ENCODE peak calls at places on chromosomes 5 and 9, in ten cellular contexts. One of them, this sample, is unnamed.

GRCh38 chr5:149611327-149611726 is 30.0 kb downstream of the ARHGEF37 start:
- DNase-seq in NB4: no peak
- DNase-seq in psoas muscle: peak; percentile 40
- DNase-seq in breast epithelium: no peak
- DNase-seq in foreskin fibroblast: peak; percentile 65
- DNase-seq in Peyer's patch: peak; percentile 78
- DNase-seq in K562: no peak
- DNase-seq in WERI-Rb-1: no peak
- DNase-seq in CD8-positive, alpha-beta T cell: no peak
- DNase-seq in tibial nerve: no peak
- DNase-seq in this sample: peak; percentile 68

GRCh38 chr5:61159841-61160240 is 2.4 kb downstream of the SMIM15 start:
- DNase-seq in Peyer's patch: no peak
- DNase-seq in CD8-positive, alpha-beta T cell: no peak
- DNase-seq in foreskin fibroblast: peak; percentile 23
- DNase-seq in NB4: no peak
- DNase-seq in WERI-Rb-1: no peak
- DNase-seq in breast epithelium: no peak
- DNase-seq in tibial nerve: no peak
- DNase-seq in K562: peak; percentile 57
- DNase-seq in psoas muscle: no peak
- DNase-seq in this sample: no peak

GRCh38 chr9:35760651-35761050 is 6.6 kb upstream of the MSMP start:
- DNase-seq in breast epithelium: no peak
- DNase-seq in psoas muscle: no peak
- DNase-seq in WERI-Rb-1: no peak
- DNase-seq in tibial nerve: no peak
- DNase-seq in Peyer's patch: no peak
- DNase-seq in CD8-positive, alpha-beta T cell: no peak
- DNase-seq in K562: no peak
- DNase-seq in NB4: no peak
- DNase-seq in foreskin fibroblast: peak; percentile 41
- DNase-seq in this sample: peak; percentile 50

GRCh38 chr5:80755634-80756033 is 100.9 kb upstream of the DHFR start:
- DNase-seq in foreskin fibroblast: no peak
- DNase-seq in CD8-positive, alpha-beta T cell: no peak
- DNase-seq in WERI-Rb-1: no peak
- DNase-seq in tibial nerve: no peak
- DNase-seq in K562: peak; percentile 43
- DNase-seq in NB4: peak; percentile 13
- DNase-seq in breast epithelium: no peak
- DNase-seq in psoas muscle: no peak
- DNase-seq in Peyer's patch: no peak
- DNase-seq in this sample: no peak

GRCh38 chr5:139667730-139668063 is 19.5 kb downstream of the CXXC5 start:
- DNase-seq in CD8-positive, alpha-beta T cell: no peak
- DNase-seq in Peyer's patch: no peak
- DNase-seq in K562: no peak
- DNase-seq in breast epithelium: no peak
- DNase-seq in WERI-Rb-1: no peak
- DNase-seq in tibial nerve: no peak
- DNase-seq in foreskin fibroblast: peak; percentile 76
- DNase-seq in NB4: no peak
- DNase-seq in psoas muscle: no peak
- DNase-seq in this sample: no peak

GRCh38 chr5:140362875-140363630 is 3.1 kb downstream of the SLC4A9 start:
- DNase-seq in CD8-positive, alpha-beta T cell: peak; percentile 72
- DNase-seq in Peyer's patch: peak; percentile 90
- DNase-seq in foreskin fibroblast: peak; percentile 79
- DNase-seq in NB4: peak; percentile 78
- DNase-seq in breast epithelium: peak; percentile 82
- DNase-seq in tibial nerve: peak; percentile 42
- DNase-seq in WERI-Rb-1: peak; percentile 88
- DNase-seq in psoas muscle: peak; percentile 77
- DNase-seq in K562: peak; percentile 89
- DNase-seq in this sample: no peak

GRCh38 chr9:27202056-27202455 is 93.0 kb downstream of the TEK start:
- DNase-seq in CD8-positive, alpha-beta T cell: no peak
- DNase-seq in NB4: no peak
- DNase-seq in breast epithelium: no peak
- DNase-seq in WERI-Rb-1: no peak
- DNase-seq in Peyer's patch: no peak
- DNase-seq in foreskin fibroblast: no peak
- DNase-seq in K562: no peak
- DNase-seq in tibial nerve: no peak
- DNase-seq in psoas muscle: no peak
- DNase-seq in this sample: no peak

GRCh38 chr5:31851290-31851689 is 212.4 kb downstream of the PDZD2 start:
- DNase-seq in foreskin fibroblast: no peak
- DNase-seq in Peyer's patch: no peak
- DNase-seq in tibial nerve: no peak
- DNase-seq in NB4: no peak
- DNase-seq in psoas muscle: no peak
- DNase-seq in K562: no peak
- DNase-seq in WERI-Rb-1: no peak
- DNase-seq in breast epithelium: no peak
- DNase-seq in CD8-positive, alpha-beta T cell: no peak
- DNase-seq in this sample: no peak

GRCh38 chr9:15485836-15486678 is 24.7 kb downstream of the PSIP1 start:
- DNase-seq in foreskin fibroblast: peak; percentile 52
- DNase-seq in Peyer's patch: no peak
- DNase-seq in CD8-positive, alpha-beta T cell: no peak
- DNase-seq in tibial nerve: no peak
- DNase-seq in WERI-Rb-1: no peak
- DNase-seq in psoas muscle: no peak
- DNase-seq in NB4: peak; percentile 44
- DNase-seq in breast epithelium: no peak
- DNase-seq in K562: peak; percentile 6
- DNase-seq in this sample: no peak

GRCh38 chr5:152305525-152305924 is 99.6 kb downstream of the NMUR2 start:
- DNase-seq in NB4: no peak
- DNase-seq in K562: no peak
- DNase-seq in CD8-positive, alpha-beta T cell: no peak
- DNase-seq in foreskin fibroblast: no peak
- DNase-seq in Peyer's patch: no peak
- DNase-seq in psoas muscle: no peak
- DNase-seq in WERI-Rb-1: peak; percentile 80
- DNase-seq in breast epithelium: no peak
- DNase-seq in tibial nerve: no peak
- DNase-seq in this sample: no peak

GRCh38 chr5:114726126-114726525 is 364.3 kb downstream of the KCNN2 start:
- DNase-seq in NB4: no peak
- DNase-seq in foreskin fibroblast: no peak
- DNase-seq in Peyer's patch: no peak
- DNase-seq in psoas muscle: no peak
- DNase-seq in WERI-Rb-1: no peak
- DNase-seq in tibial nerve: no peak
- DNase-seq in breast epithelium: no peak
- DNase-seq in K562: no peak
- DNase-seq in CD8-positive, alpha-beta T cell: no peak
- DNase-seq in this sample: no peak

GRCh38 chr9:88531920-88532319 is 3.1 kb upstream of the NXNL2 start:
- DNase-seq in tibial nerve: no peak
- DNase-seq in CD8-positive, alpha-beta T cell: no peak
- DNase-seq in K562: no peak
- DNase-seq in breast epithelium: no peak
- DNase-seq in Peyer's patch: no peak
- DNase-seq in WERI-Rb-1: no peak
- DNase-seq in foreskin fibroblast: no peak
- DNase-seq in NB4: peak; percentile 38
- DNase-seq in psoas muscle: no peak
- DNase-seq in this sample: no peak

GRCh38 chr9:88533951-88534455 is 975 bp upstream of the NXNL2 start:
- DNase-seq in Peyer's patch: no peak
- DNase-seq in tibial nerve: no peak
- DNase-seq in WERI-Rb-1: no peak
- DNase-seq in CD8-positive, alpha-beta T cell: no peak
- DNase-seq in psoas muscle: peak; percentile 23
- DNase-seq in K562: peak; percentile 30
- DNase-seq in foreskin fibroblast: peak; percentile 82
- DNase-seq in breast epithelium: no peak
- DNase-seq in NB4: peak; percentile 75
- DNase-seq in this sample: no peak

GRCh38 chr9:88530051-88530450 is 4.9 kb upstream of the NXNL2 start:
- DNase-seq in psoas muscle: no peak
- DNase-seq in breast epithelium: no peak
- DNase-seq in tibial nerve: no peak
- DNase-seq in Peyer's patch: no peak
- DNase-seq in K562: no peak
- DNase-seq in WERI-Rb-1: no peak
- DNase-seq in foreskin fibroblast: peak; percentile 68
- DNase-seq in NB4: peak; percentile 26
- DNase-seq in CD8-positive, alpha-beta T cell: no peak
- DNase-seq in this sample: peak; percentile 44

GRCh38 chr9:88534456-88535225 is at the start of gene NXNL2:
- DNase-seq in WERI-Rb-1: peak; percentile 40
- DNase-seq in tibial nerve: peak; percentile 74
- DNase-seq in breast epithelium: peak; percentile 96
- DNase-seq in foreskin fibroblast: peak; percentile 94
- DNase-seq in Peyer's patch: peak; percentile 75
- DNase-seq in K562: peak; percentile 75
- DNase-seq in psoas muscle: peak; percentile 53
- DNase-seq in CD8-positive, alpha-beta T cell: peak; percentile 7
- DNase-seq in NB4: peak; percentile 63
- DNase-seq in this sample: peak; percentile 44

GRCh38 chr9:88532320-88532719 is 2.7 kb upstream of the NXNL2 start:
- DNase-seq in Peyer's patch: no peak
- DNase-seq in WERI-Rb-1: no peak
- DNase-seq in K562: no peak
- DNase-seq in breast epithelium: no peak
- DNase-seq in NB4: peak; percentile 96
- DNase-seq in foreskin fibroblast: peak; percentile 36
- DNase-seq in tibial nerve: no peak
- DNase-seq in CD8-positive, alpha-beta T cell: no peak
- DNase-seq in psoas muscle: peak; percentile 18
- DNase-seq in this sample: peak; percentile 32
- TF ChIP-seq CTCF in Peyer's patch: no peak
- TF ChIP-seq CTCF in WERI-Rb-1: no peak
- TF ChIP-seq CTCF in K562: no peak
- TF ChIP-seq CTCF in breast epithelium: no peak
- TF ChIP-seq CTCF in NB4: no peak
- TF ChIP-seq CTCF in foreskin fibroblast: no peak
- TF ChIP-seq CTCF in tibial nerve: no peak
- TF ChIP-seq CTCF in CD8-positive, alpha-beta T cell: no peak
- TF ChIP-seq CTCF in psoas muscle: no peak
- TF ChIP-seq CTCF in this sample: peak; percentile 8

GRCh38 chr9:128972956-128973355 is 25.5 kb downstream of the NUP188 start:
- DNase-seq in WERI-Rb-1: no peak
- DNase-seq in psoas muscle: no peak
- DNase-seq in foreskin fibroblast: peak; percentile 81
- DNase-seq in NB4: no peak
- DNase-seq in CD8-positive, alpha-beta T cell: no peak
- DNase-seq in tibial nerve: no peak
- DNase-seq in breast epithelium: no peak
- DNase-seq in Peyer's patch: no peak
- DNase-seq in K562: no peak
- DNase-seq in this sample: peak; percentile 47
- H3K4me3 ChIP-seq in WERI-Rb-1: no peak overlapping the region
- H3K4me3 ChIP-seq in psoas muscle: no peak overlapping the region
- H3K4me3 ChIP-seq in foreskin fibroblast: no peak overlapping the region
- H3K4me3 ChIP-seq in NB4: no peak overlapping the region
- H3K4me3 ChIP-seq in CD8-positive, alpha-beta T cell: no peak overlapping the region
- H3K4me3 ChIP-seq in tibial nerve: no peak overlapping the region
- H3K4me3 ChIP-seq in breast epithelium: no peak overlapping the region
- H3K4me3 ChIP-seq in Peyer's patch: no peak overlapping the region
- H3K4me3 ChIP-seq in K562: no peak overlapping the region
- H3K4me3 ChIP-seq in this sample: no peak overlapping the region

GRCh38 chr9:136537411-136537810 is 8.4 kb downstream of the NOTCH1 start:
- DNase-seq in Peyer's patch: no peak
- DNase-seq in tibial nerve: no peak
- DNase-seq in NB4: no peak
- DNase-seq in psoas muscle: no peak
- DNase-seq in breast epithelium: no peak
- DNase-seq in K562: no peak
- DNase-seq in foreskin fibroblast: no peak
- DNase-seq in CD8-positive, alpha-beta T cell: no peak
- DNase-seq in WERI-Rb-1: no peak
- DNase-seq in this sample: no peak

GRCh38 chr9:136535070-136535469 is 10.8 kb downstream of the NOTCH1 start:
- DNase-seq in Peyer's patch: no peak
- DNase-seq in WERI-Rb-1: no peak
- DNase-seq in breast epithelium: no peak
- DNase-seq in NB4: peak; percentile 51
- DNase-seq in foreskin fibroblast: no peak
- DNase-seq in tibial nerve: no peak
- DNase-seq in CD8-positive, alpha-beta T cell: no peak
- DNase-seq in psoas muscle: no peak
- DNase-seq in K562: no peak
- DNase-seq in this sample: no peak

GRCh38 chr9:136537896-136538598 is 7.8 kb downstream of the NOTCH1 start:
- DNase-seq in K562: no peak
- DNase-seq in WERI-Rb-1: no peak
- DNase-seq in tibial nerve: no peak
- DNase-seq in foreskin fibroblast: peak; percentile 41
- DNase-seq in breast epithelium: no peak
- DNase-seq in psoas muscle: no peak
- DNase-seq in CD8-positive, alpha-beta T cell: no peak
- DNase-seq in NB4: no peak
- DNase-seq in Peyer's patch: no peak
- DNase-seq in this sample: no peak

GRCh38 chr9:136536051-136536720 is 9.7 kb downstream of the NOTCH1 start:
- DNase-seq in CD8-positive, alpha-beta T cell: no peak
- DNase-seq in breast epithelium: no peak
- DNase-seq in NB4: no peak
- DNase-seq in WERI-Rb-1: no peak
- DNase-seq in psoas muscle: no peak
- DNase-seq in tibial nerve: no peak
- DNase-seq in foreskin fibroblast: no peak
- DNase-seq in Peyer's patch: no peak
- DNase-seq in K562: no peak
- DNase-seq in this sample: no peak

GRCh38 chr9:136536721-136537241 is 9.1 kb downstream of the NOTCH1 start:
- DNase-seq in CD8-positive, alpha-beta T cell: no peak
- DNase-seq in NB4: no peak
- DNase-seq in psoas muscle: no peak
- DNase-seq in K562: no peak
- DNase-seq in breast epithelium: no peak
- DNase-seq in foreskin fibroblast: no peak
- DNase-seq in tibial nerve: no peak
- DNase-seq in Peyer's patch: no peak
- DNase-seq in WERI-Rb-1: no peak
- DNase-seq in this sample: no peak
- TF ChIP-seq CTCF in CD8-positive, alpha-beta T cell: no peak
- TF ChIP-seq CTCF in NB4: peak; percentile 11
- TF ChIP-seq CTCF in psoas muscle: no peak
- TF ChIP-seq CTCF in K562: no peak
- TF ChIP-seq CTCF in breast epithelium: no peak
- TF ChIP-seq CTCF in foreskin fibroblast: no peak
- TF ChIP-seq CTCF in tibial nerve: no peak
- TF ChIP-seq CTCF in Peyer's patch: no peak
- TF ChIP-seq CTCF in WERI-Rb-1: peak; percentile 33
- TF ChIP-seq CTCF in this sample: no peak

DNA sequence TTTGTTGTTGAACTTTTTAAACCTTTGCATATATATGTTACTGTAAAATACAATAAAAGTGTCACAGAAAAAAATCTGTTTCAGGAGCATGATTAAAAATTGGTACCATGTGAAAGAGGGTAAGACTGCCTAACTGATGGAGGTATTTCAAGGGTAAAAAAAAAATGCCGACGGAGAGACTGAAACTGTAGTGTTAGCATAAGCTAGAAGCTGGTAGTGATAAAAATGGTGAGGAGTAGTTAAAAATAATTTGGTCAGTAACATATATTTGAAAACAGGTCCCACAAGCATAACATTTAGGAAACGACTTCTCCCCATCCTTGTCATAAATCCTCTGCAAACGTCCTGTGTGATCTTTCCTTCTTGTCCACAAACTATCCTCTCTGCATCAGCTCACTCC is 64.7 kb downstream of the MEF2C start:
- DNase-seq in foreskin fibroblast: no peak
- DNase-seq in psoas muscle: no peak
- DNase-seq in K562: no peak
- DNase-seq in breast epithelium: no peak
- DNase-seq in NB4: no peak
- DNase-seq in tibial nerve: no peak
- DNase-seq in CD8-positive, alpha-beta T cell: no peak
- DNase-seq in WERI-Rb-1: no peak
- DNase-seq in Peyer's patch: no peak
- DNase-seq in this sample: no peak
- H3K4me3 ChIP-seq in foreskin fibroblast: no peak overlapping the region
- H3K4me3 ChIP-seq in psoas muscle: no peak overlapping the region
- H3K4me3 ChIP-seq in K562: no peak overlapping the region
- H3K4me3 ChIP-seq in breast epithelium: no peak overlapping the region
- H3K4me3 ChIP-seq in NB4: no peak overlapping the region
- H3K4me3 ChIP-seq in tibial nerve: no peak overlapping the region
- H3K4me3 ChIP-seq in CD8-positive, alpha-beta T cell: no peak overlapping the region
- H3K4me3 ChIP-seq in WERI-Rb-1: no peak overlapping the region
- H3K4me3 ChIP-seq in Peyer's patch: no peak overlapping the region
- H3K4me3 ChIP-seq in this sample: no peak overlapping the region

This sample was measured in astrocyte of the cerebellum.